ENCODE peak calls at places on chromosomes 11 and 22, in seven cellular contexts. One of them, this sample, is unnamed.

GRCh38 chr11:122598971-122599370 is 56.6 kb upstream of the UBASH3B start:
- DNase-seq in AG09309: no peak
- DNase-seq in SK-N-SH: no peak
- DNase-seq in stomach: no peak
- DNase-seq in BE2C: no peak
- DNase-seq in astrocyte of the spinal cord: no peak
- DNase-seq in psoas muscle: no peak
- DNase-seq in this sample: no peak

GRCh38 chr11:9004310-9004945 is 627 bp upstream of the NRIP3 start:
- DNase-seq in AG09309: no peak
- DNase-seq in SK-N-SH: no peak
- DNase-seq in stomach: no peak
- DNase-seq in BE2C: no peak
- DNase-seq in astrocyte of the spinal cord: no peak
- DNase-seq in psoas muscle: no peak
- DNase-seq in this sample: no peak

GRCh38 chr22:24816841-24817240 is 10.8 kb downstream of the SGSM1 start:
- DNase-seq in AG09309: no peak
- DNase-seq in SK-N-SH: peak; percentile 75
- DNase-seq in stomach: no peak
- DNase-seq in BE2C: peak; percentile 64
- DNase-seq in astrocyte of the spinal cord: no peak
- DNase-seq in psoas muscle: no peak
- DNase-seq in this sample: no peak

GRCh38 chr11:94526645-94527438 is 14.6 kb downstream of the C11orf97 start:
- DNase-seq in AG09309: no peak
- DNase-seq in SK-N-SH: no peak
- DNase-seq in stomach: no peak
- DNase-seq in BE2C: no peak
- DNase-seq in astrocyte of the spinal cord: no peak
- DNase-seq in psoas muscle: no peak
- DNase-seq in this sample: no peak

GRCh38 chr11:115959098-115959497 is 454.9 kb upstream of the CADM1 start:
- DNase-seq in AG09309: no peak
- DNase-seq in SK-N-SH: peak; percentile 36
- DNase-seq in stomach: no peak
- DNase-seq in BE2C: no peak
- DNase-seq in astrocyte of the spinal cord: no peak
- DNase-seq in psoas muscle: no peak
- DNase-seq in this sample: no peak

GRCh38 chr11:69442012-69442806 is 39.3 kb upstream of the LINC01488 start:
- DNase-seq in AG09309: no peak
- DNase-seq in SK-N-SH: no peak
- DNase-seq in stomach: no peak
- DNase-seq in BE2C: no peak
- DNase-seq in astrocyte of the spinal cord: peak; percentile 17
- DNase-seq in psoas muscle: no peak
- DNase-seq in this sample: no peak

GRCh38 chr11:102287963-102288744 is 29.1 kb upstream of the BIRC3 start:
- DNase-seq in AG09309: peak; percentile 41
- DNase-seq in SK-N-SH: peak; percentile 80
- DNase-seq in stomach: peak; percentile 45
- DNase-seq in BE2C: peak; percentile 59
- DNase-seq in astrocyte of the spinal cord: peak; percentile 77
- DNase-seq in psoas muscle: no peak
- DNase-seq in this sample: peak; percentile 88

GRCh38 chr11:794013-794765 is 3.9 kb downstream of the SLC25A22 start:
- DNase-seq in AG09309: no peak
- DNase-seq in SK-N-SH: no peak
- DNase-seq in stomach: no peak
- DNase-seq in BE2C: no peak
- DNase-seq in astrocyte of the spinal cord: no peak
- DNase-seq in psoas muscle: peak; percentile 56
- DNase-seq in this sample: no peak

GRCh38 chr11:21121991-21122390 is 452.6 kb downstream of the NELL1 start:
- DNase-seq in AG09309: no peak
- DNase-seq in SK-N-SH: no peak
- DNase-seq in stomach: no peak
- DNase-seq in BE2C: no peak
- DNase-seq in astrocyte of the spinal cord: no peak
- DNase-seq in psoas muscle: no peak
- DNase-seq in this sample: no peak

GRCh38 chr11:68440254-68440653 is 20.3 kb upstream of the PPP6R3 start:
- DNase-seq in AG09309: no peak
- DNase-seq in SK-N-SH: no peak
- DNase-seq in stomach: no peak
- DNase-seq in BE2C: no peak
- DNase-seq in astrocyte of the spinal cord: peak; percentile 23
- DNase-seq in psoas muscle: no peak
- DNase-seq in this sample: no peak

GRCh38 chr11:106304274-106304673 is 226.8 kb downstream of the AASDHPPT start:
- DNase-seq in AG09309: peak; percentile 7
- DNase-seq in SK-N-SH: no peak
- DNase-seq in stomach: no peak
- DNase-seq in BE2C: no peak
- DNase-seq in astrocyte of the spinal cord: peak; percentile 50
- DNase-seq in psoas muscle: no peak
- DNase-seq in this sample: peak; percentile 57

GRCh38 chr11:130832571-130833432 is 83.5 kb downstream of the SNX19 start:
- DNase-seq in AG09309: no peak
- DNase-seq in SK-N-SH: no peak
- DNase-seq in stomach: no peak
- DNase-seq in BE2C: no peak
- DNase-seq in astrocyte of the spinal cord: peak; percentile 51
- DNase-seq in psoas muscle: no peak
- DNase-seq in this sample: no peak

GRCh38 chr11:134531331-134532135 is 119.5 kb upstream of the B3GAT1 start:
- DNase-seq in AG09309: no peak
- DNase-seq in SK-N-SH: no peak
- DNase-seq in stomach: peak; percentile 24
- DNase-seq in BE2C: no peak
- DNase-seq in astrocyte of the spinal cord: no peak
- DNase-seq in psoas muscle: peak; percentile 44
- DNase-seq in this sample: no peak

GRCh38 chr22:32764330-32765116 is 37.0 kb upstream of the TIMP3 start:
- DNase-seq in AG09309: peak; percentile 61
- DNase-seq in SK-N-SH: no peak
- DNase-seq in stomach: no peak
- DNase-seq in BE2C: no peak
- DNase-seq in astrocyte of the spinal cord: peak; percentile 67
- DNase-seq in psoas muscle: peak; percentile 84
- DNase-seq in this sample: peak; percentile 83

GRCh38 chr11:115939726-115940421 is 435.7 kb upstream of the CADM1 start:
- DNase-seq in AG09309: no peak
- DNase-seq in SK-N-SH: no peak
- DNase-seq in stomach: no peak
- DNase-seq in BE2C: no peak
- DNase-seq in astrocyte of the spinal cord: no peak
- DNase-seq in psoas muscle: no peak
- DNase-seq in this sample: no peak

GRCh38 chr11:77046060-77046501 is 11.9 kb downstream of the B3GNT6 start:
- DNase-seq in AG09309: no peak
- DNase-seq in SK-N-SH: peak; percentile 92
- DNase-seq in stomach: peak; percentile 67
- DNase-seq in BE2C: peak; percentile 70
- DNase-seq in astrocyte of the spinal cord: no peak
- DNase-seq in psoas muscle: no peak
- DNase-seq in this sample: no peak
- H3K4me3 ChIP-seq in AG09309: no peak overlapping the region
- H3K4me3 ChIP-seq in SK-N-SH: peak overlapping the region; percentile 22
- H3K4me3 ChIP-seq in stomach: no peak overlapping the region
- H3K4me3 ChIP-seq in BE2C: peak overlapping the region; percentile 49
- H3K4me3 ChIP-seq in astrocyte of the spinal cord: peak overlapping the region; percentile 10
- H3K4me3 ChIP-seq in psoas muscle: no peak overlapping the region
- H3K4me3 ChIP-seq in this sample: peak overlapping the region; percentile 22

GRCh38 chr11:13701506-13701905 is 33.0 kb downstream of the FAR1 start:
- DNase-seq in AG09309: no peak
- DNase-seq in SK-N-SH: no peak
- DNase-seq in stomach: no peak
- DNase-seq in BE2C: no peak
- DNase-seq in astrocyte of the spinal cord: no peak
- DNase-seq in psoas muscle: no peak
- DNase-seq in this sample: no peak
- TF ChIP-seq CTCF in AG09309: no peak
- TF ChIP-seq CTCF in SK-N-SH: no peak
- TF ChIP-seq CTCF in stomach: no peak
- TF ChIP-seq CTCF in BE2C: no peak
- TF ChIP-seq CTCF in astrocyte of the spinal cord: no peak
- TF ChIP-seq CTCF in psoas muscle: no peak
- TF ChIP-seq CTCF in this sample: no peak

GRCh38 chr11:35383953-35384352 is 35.4 kb downstream of the SLC1A2 start:
- DNase-seq in AG09309: no peak
- DNase-seq in SK-N-SH: no peak
- DNase-seq in stomach: no peak
- DNase-seq in BE2C: no peak
- DNase-seq in astrocyte of the spinal cord: no peak
- DNase-seq in psoas muscle: no peak
- DNase-seq in this sample: no peak

GRCh38 chr11:35380603-35381002 is 38.8 kb downstream of the SLC1A2 start:
- DNase-seq in AG09309: no peak
- DNase-seq in SK-N-SH: no peak
- DNase-seq in stomach: no peak
- DNase-seq in BE2C: no peak
- DNase-seq in astrocyte of the spinal cord: no peak
- DNase-seq in psoas muscle: no peak
- DNase-seq in this sample: no peak

GRCh38 chr11:35376613-35377012 is 42.7 kb downstream of the SLC1A2 start:
- DNase-seq in AG09309: no peak
- DNase-seq in SK-N-SH: peak; percentile 48
- DNase-seq in stomach: no peak
- DNase-seq in BE2C: no peak
- DNase-seq in astrocyte of the spinal cord: no peak
- DNase-seq in psoas muscle: no peak
- DNase-seq in this sample: peak; percentile 33

GRCh38 chr11:35377262-35377661 is 42.1 kb downstream of the SLC1A2 start:
- DNase-seq in AG09309: no peak
- DNase-seq in SK-N-SH: peak; percentile 30
- DNase-seq in stomach: no peak
- DNase-seq in BE2C: no peak
- DNase-seq in astrocyte of the spinal cord: no peak
- DNase-seq in psoas muscle: no peak
- DNase-seq in this sample: no peak

GRCh38 chr11:35381720-35382322 is 37.5 kb downstream of the SLC1A2 start:
- DNase-seq in AG09309: no peak
- DNase-seq in SK-N-SH: no peak
- DNase-seq in stomach: no peak
- DNase-seq in BE2C: no peak
- DNase-seq in astrocyte of the spinal cord: no peak
- DNase-seq in psoas muscle: no peak
- DNase-seq in this sample: no peak
- H3K4me3 ChIP-seq in AG09309: no peak overlapping the region
- H3K4me3 ChIP-seq in SK-N-SH: no peak overlapping the region
- H3K4me3 ChIP-seq in stomach: no peak overlapping the region
- H3K4me3 ChIP-seq in BE2C: no peak overlapping the region
- H3K4me3 ChIP-seq in astrocyte of the spinal cord: no peak overlapping the region
- H3K4me3 ChIP-seq in psoas muscle: no peak overlapping the region
- H3K4me3 ChIP-seq in this sample: no peak overlapping the region

DNA sequence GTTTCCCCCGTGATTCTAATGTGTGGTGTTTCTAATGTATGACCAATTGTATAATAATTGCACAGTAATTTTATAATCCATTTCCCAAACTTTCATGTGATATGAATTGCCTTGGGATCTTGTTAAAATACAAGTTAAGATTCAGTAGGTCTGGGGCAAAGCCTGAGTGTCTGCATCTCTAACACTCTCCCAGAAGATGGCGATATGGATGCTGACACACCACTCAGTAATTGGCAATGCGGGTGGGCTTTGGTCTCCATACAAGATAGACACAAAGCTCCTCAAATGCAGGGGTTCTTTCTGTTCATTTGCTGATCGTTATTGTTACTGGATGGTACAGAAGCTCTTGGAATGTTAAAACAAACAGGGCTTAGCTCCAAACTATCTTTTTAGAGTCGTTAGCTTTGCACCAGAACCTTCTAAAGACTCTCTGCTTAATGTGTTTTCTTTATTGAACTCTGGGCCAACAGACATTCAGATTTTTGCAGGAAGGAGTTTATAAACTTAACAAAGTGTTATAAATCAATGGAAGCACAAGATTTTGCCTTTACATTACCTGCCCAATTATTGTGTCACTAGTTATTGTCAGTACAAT is 45.4 kb upstream of the ANO3 start:
- DNase-seq in AG09309: no peak
- DNase-seq in SK-N-SH: peak; percentile 47
- DNase-seq in stomach: no peak
- DNase-seq in BE2C: peak; percentile 35
- DNase-seq in astrocyte of the spinal cord: peak; percentile 39
- DNase-seq in psoas muscle: no peak
- DNase-seq in this sample: peak; percentile 42
- TF ChIP-seq CTCF in AG09309: peak; percentile 50
- TF ChIP-seq CTCF in SK-N-SH: peak; percentile 56
- TF ChIP-seq CTCF in stomach: no peak
- TF ChIP-seq CTCF in BE2C: peak; percentile 58
- TF ChIP-seq CTCF in astrocyte of the spinal cord: peak; percentile 64
- TF ChIP-seq CTCF in psoas muscle: no peak
- TF ChIP-seq CTCF in this sample: peak; percentile 74

GRCh38 chr11:60394666-60395343 is 1.5 kb upstream of the MS4A14 start:
- DNase-seq in AG09309: no peak
- DNase-seq in SK-N-SH: no peak
- DNase-seq in stomach: no peak
- DNase-seq in BE2C: no peak
- DNase-seq in astrocyte of the spinal cord: no peak
- DNase-seq in psoas muscle: no peak
- DNase-seq in this sample: no peak

GRCh38 chr11:60396382-60396781 is at the start of gene MS4A14:
- DNase-seq in AG09309: no peak
- DNase-seq in SK-N-SH: no peak
- DNase-seq in stomach: no peak
- DNase-seq in BE2C: no peak
- DNase-seq in astrocyte of the spinal cord: no peak
- DNase-seq in psoas muscle: no peak
- DNase-seq in this sample: no peak

GRCh38 chr11:60396790-60397189 is 531 bp downstream of the MS4A14 start:
- DNase-seq in AG09309: no peak
- DNase-seq in SK-N-SH: no peak
- DNase-seq in stomach: no peak
- DNase-seq in BE2C: no peak
- DNase-seq in astrocyte of the spinal cord: no peak
- DNase-seq in psoas muscle: no peak
- DNase-seq in this sample: no peak
- H3K4me3 ChIP-seq in AG09309: no peak overlapping the region
- H3K4me3 ChIP-seq in SK-N-SH: no peak overlapping the region
- H3K4me3 ChIP-seq in stomach: no peak overlapping the region
- H3K4me3 ChIP-seq in BE2C: no peak overlapping the region
- H3K4me3 ChIP-seq in astrocyte of the spinal cord: no peak overlapping the region
- H3K4me3 ChIP-seq in psoas muscle: no peak overlapping the region
- H3K4me3 ChIP-seq in this sample: no peak overlapping the region

GRCh38 chr22:22235564-22235963 is 9.0 kb upstream of the VPREB1 start:
- DNase-seq in AG09309: no peak
- DNase-seq in SK-N-SH: peak; percentile 30
- DNase-seq in stomach: no peak
- DNase-seq in BE2C: peak; percentile 23
- DNase-seq in astrocyte of the spinal cord: no peak
- DNase-seq in psoas muscle: no peak
- DNase-seq in this sample: peak; percentile 33
- TF ChIP-seq CTCF in AG09309: peak; percentile 34
- TF ChIP-seq CTCF in SK-N-SH: peak; percentile 64
- TF ChIP-seq CTCF in stomach: no peak
- TF ChIP-seq CTCF in BE2C: peak; percentile 51
- TF ChIP-seq CTCF in astrocyte of the spinal cord: peak; percentile 48
- TF ChIP-seq CTCF in psoas muscle: peak; percentile 17
- TF ChIP-seq CTCF in this sample: peak; percentile 49